ENCODE peak calls at places on chromosomes 2 and 18, in four cellular contexts. E is A549; K is CD4-positive, alpha-beta T cell; A is HCT116. P is an unnamed sample.

GRCh38 chr2:27671235-27671634 is 7.5 kb downstream of the SLC4A1AP start:
- DNase-seq in E (no peak), K (no peak), A (no peak), P (no peak)

GRCh38 chr2:3398837-3399236 is 19.3 kb downstream of the TRAPPC12 start:
- DNase-seq in E (no peak), K (no peak), A (no peak), P (no peak)

GRCh38 chr18:57002627-57003026 is 144.3 kb upstream of the BOD1L2 start:
- DNase-seq in E (no peak), K (no peak), A (no peak), P (no peak)

GRCh38 chr2:40823465-40823864 is 371.6 kb upstream of the SLC8A1 start:
- DNase-seq in E (no peak), K (no peak), A (no peak), P (no peak)

GRCh38 chr2:101463885-101464653 is 10.8 kb downstream of the RFX8 start:
- DNase-seq in E (peak; percentile 20), K (no peak), A (no peak), P (peak; percentile 69)

GRCh38 chr18:35892118-35892517 is 80.4 kb upstream of the RMP24 start:
- DNase-seq in E (no peak), K (no peak), A (no peak), P (no peak)

GRCh38 chr2:150630587-150631235 is 143.2 kb upstream of the RND3 start:
- DNase-seq in E (no peak), K (no peak), A (no peak), P (no peak)

GRCh38 chr2:67752964-67753363 is 309.8 kb downstream of the C1D start:
- DNase-seq in E (no peak), K (no peak), A (no peak), P (no peak)

GRCh38 chr2:135701442-135701841 is 40.2 kb upstream of the UBXN4 start:
- DNase-seq in E (no peak), K (no peak), A (no peak), P (no peak)

GRCh38 chr2:240455719-240456606 is 20.5 kb downstream of the GPC1 start:
- DNase-seq in E (no peak), K (no peak), A (no peak), P (no peak)

GRCh38 chr2:71614976-71615768 is 161.8 kb downstream of the DYSF start:
- DNase-seq in E (no peak), K (no peak), A (no peak), P (no peak)

GRCh38 chr2:132581917-132582316 is 88.1 kb downstream of the LYPD1 start:
- DNase-seq in E (no peak), K (no peak), A (no peak), P (no peak)

GRCh38 chr2:164456599-164456998 is 164.7 kb downstream of the GRB14 start:
- DNase-seq in E (no peak), K (no peak), A (no peak), P (peak; percentile 44)

GRCh38 chr2:43905388-43905803 is 66.6 kb downstream of the ABCG8 start:
- DNase-seq in E (no peak), K (no peak), A (no peak), P (no peak)

GRCh38 chr2:164841719-164842623 is at the start of gene COBLL1:
- DNase-seq in E (peak; percentile 77), K (no peak), A (peak; percentile 71), P (no peak)

GRCh38 chr2:95401480-95401879 is 1.0 kb upstream of the FAHD2A start:
- DNase-seq in E (no peak), K (no peak), A (no peak), P (no peak)

GRCh38 chr2:28084564-28084963 is 194.0 kb downstream of the BABAM2 start:
- DNase-seq in E (peak; percentile 68), K (no peak), A (no peak), P (no peak)

GRCh38 chr2:105510761-105511669 is 112.2 kb upstream of the FHL2 start:
- DNase-seq in E (peak; percentile 57), K (no peak), A (peak; percentile 4), P (no peak)

GRCh38 chr18:79497638-79498081 is 101.9 kb downstream of the NFATC1 start:
- DNase-seq in E (no peak), K (no peak), A (no peak), P (no peak)

GRCh38 chr2:41881249-41881648 is 166.6 kb upstream of the PKDCC start:
- DNase-seq in E (no peak), K (no peak), A (no peak), P (no peak)

GRCh38 chr2:99775585-99775984 is 285.8 kb upstream of the REV1 start:
- DNase-seq in E (no peak), K (no peak), A (no peak), P (no peak)

GRCh38 chr2:37189452-37190153 is 1.1 kb upstream of the SULT6B1 start:
- DNase-seq in E (peak; percentile 85), K (no peak), A (peak; percentile 89), P (no peak)

GRCh38 chr2:156896294-156896693 is 361.2 kb upstream of the GALNT5 start:
- DNase-seq in E (no peak), K (no peak), A (no peak), P (no peak)

GRCh38 chr2:237209046-237209375 is 123.3 kb downstream of the COPS8 start:
- DNase-seq in E (no peak), K (no peak), A (no peak), P (no peak)

GRCh38 chr2:237208373-237209045 is 122.8 kb downstream of the COPS8 start:
- DNase-seq in E (no peak), K (no peak), A (no peak), P (no peak)

GRCh38 chr2:237205551-237205950 is 119.9 kb downstream of the COPS8 start:
- DNase-seq in E (no peak), K (no peak), A (no peak), P (no peak)

GRCh38 chr2:237209885-237210284 is 124.2 kb downstream of the COPS8 start:
- DNase-seq in E (no peak), K (no peak), A (no peak), P (no peak)

DNA sequence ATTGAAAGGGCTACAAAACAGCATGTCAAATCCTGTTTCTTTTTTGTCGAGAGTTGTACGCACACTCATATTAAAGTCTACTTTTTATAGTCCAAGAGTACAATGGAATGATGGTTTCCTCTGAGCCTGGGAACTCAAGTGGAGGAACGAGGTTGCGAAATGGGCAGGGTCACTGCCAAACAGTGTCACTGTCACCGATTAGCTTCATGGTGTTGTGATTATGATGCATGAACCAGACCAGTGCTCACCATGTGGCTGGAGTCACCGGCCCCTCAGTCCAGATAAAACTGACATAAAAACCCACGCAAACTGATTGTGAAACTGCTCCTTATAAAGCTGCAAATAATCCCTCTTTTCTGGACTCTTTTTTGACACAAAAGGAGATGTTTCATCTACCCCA is 122.0 kb downstream of the COPS8 start:
- DNase-seq in E (no peak), K (no peak), A (no peak), P (no peak)
- H3K27ac ChIP-seq in E (no peak overlapping the region), K (no peak overlapping the region), A (no peak overlapping the region), P (peak overlapping the region; percentile 95)

GRCh38 chr2:217873371-217873770 is 129.4 kb downstream of the TNS1 start:
- DNase-seq in E (no peak), K (no peak), A (no peak), P (no peak)

GRCh38 chr2:217876253-217876570 is 126.6 kb downstream of the TNS1 start:
- DNase-seq in E (no peak), K (no peak), A (no peak), P (no peak)

GRCh38 chr2:217877866-217878265 is 124.9 kb downstream of the TNS1 start:
- DNase-seq in E (no peak), K (no peak), A (no peak), P (no peak)

GRCh38 chr2:217875556-217876252 is 127.1 kb downstream of the TNS1 start:
- DNase-seq in E (no peak), K (no peak), A (no peak), P (no peak)

GRCh38 chr2:217875138-217875537 is 127.7 kb downstream of the TNS1 start:
- DNase-seq in E (no peak), K (no peak), A (no peak), P (no peak)
- H3K27ac ChIP-seq in E (no peak overlapping the region), K (no peak overlapping the region), A (no peak overlapping the region), P (no peak overlapping the region)

GRCh38 chr2:120469486-120469885 is 123.5 kb downstream of the INHBB start:
- DNase-seq in E (no peak), K (no peak), A (no peak), P (no peak)

GRCh38 chr2:120472031-120472430 is 126.1 kb downstream of the INHBB start:
- DNase-seq in E (no peak), K (no peak), A (no peak), P (no peak)

GRCh38 chr2:120470041-120470716 is 124.2 kb downstream of the INHBB start:
- DNase-seq in E (peak; percentile 90), K (no peak), A (no peak), P (no peak)

GRCh38 chr2:120471166-120471565 is 125.2 kb downstream of the INHBB start:
- DNase-seq in E (no peak), K (no peak), A (no peak), P (no peak)

DNA sequence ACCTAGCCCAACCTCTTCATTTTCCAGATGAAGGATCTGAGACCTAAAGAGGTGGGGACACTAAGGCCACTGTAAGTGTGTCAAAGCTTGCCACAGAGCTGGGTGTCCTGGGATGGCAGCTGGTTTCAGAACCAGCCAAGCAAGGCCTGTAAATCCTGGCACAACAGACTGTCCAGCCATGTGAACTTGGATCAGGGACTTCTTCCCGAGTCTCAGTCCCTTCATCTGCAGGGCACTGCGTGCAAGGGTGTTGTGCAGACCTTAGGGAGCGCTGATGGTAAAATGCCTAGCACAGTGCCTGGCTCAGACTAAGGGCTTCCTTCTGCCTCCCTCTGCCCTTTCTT is 124.8 kb downstream of the INHBB start:
- DNase-seq in E (no peak), K (no peak), A (no peak), P (no peak)
- H3K27ac ChIP-seq in E (peak overlapping the region; percentile 81), K (no peak overlapping the region), A (no peak overlapping the region), P (no peak overlapping the region)

GRCh38 chr18:68803371-68803770 is 5.5 kb downstream of the CCDC102B start:
- DNase-seq in E (no peak), K (no peak), A (no peak), P (no peak)

GRCh38 chr18:68800075-68800474 is 2.2 kb downstream of the CCDC102B start:
- DNase-seq in E (no peak), K (no peak), A (no peak), P (no peak)

GRCh38 chr18:68796936-68797690 is 767 bp upstream of the CCDC102B start:
- DNase-seq in E (no peak), K (no peak), A (no peak), P (no peak)

GRCh38 chr18:68797901-68798300 is at the start of gene CCDC102B:
- DNase-seq in E (no peak), K (no peak), A (no peak), P (peak; percentile 78)
- H3K27ac ChIP-seq in E (no peak within 1 kb of the TSS), K (no peak within 1 kb of the TSS), A (no peak within 1 kb of the TSS), P (peak within 1 kb of the TSS; percentile 60)

P was measured in SK-N-MC.